ENCODE peak calls at places on chromosomes 3 and 15, in six cellular contexts. X, T, K, R, I and O are unnamed samples.

GRCh38 chr15:49831206-49831965 is 210.5 kb downstream of the DTWD1 start:
- DNase-seq in T (no peak), K (peak; percentile 26), R (no peak), X (peak; percentile 79), I (peak; percentile 95), O (no peak)

GRCh38 chr3:131711114-131711786 is 208.5 kb upstream of the MRPL3 start:
- DNase-seq in R (no peak), X (no peak), T (no peak), I (no peak), K (no peak), O (peak; percentile 57)

GRCh38 chr3:121724130-121724529 is 25.4 kb downstream of the GOLGB1 start:
- DNase-seq in R (no peak), X (no peak), I (no peak), K (no peak), T (no peak), O (no peak)

GRCh38 chr3:124607163-124607562 is 123.1 kb upstream of the UMPS start:
- DNase-seq in T (no peak), K (peak; percentile 46), I (peak; percentile 83), X (peak; percentile 82), R (no peak), O (no peak)

GRCh38 chr3:55951371-55951770 is 464.3 kb upstream of the WNT5A start:
- DNase-seq in K (no peak), T (no peak), R (no peak), X (no peak), I (no peak), O (no peak)

GRCh38 chr15:69321041-69321554 is 22.4 kb downstream of the PAQR5 start:
- DNase-seq in K (no peak), X (no peak), T (no peak), I (peak; percentile 60), R (peak; percentile 63), O (no peak)

GRCh38 chr3:62097121-62097520 is 276.2 kb downstream of the FEZF2 start:
- DNase-seq in X (no peak), K (no peak), I (no peak), T (no peak), R (no peak), O (no peak)

GRCh38 chr15:94367726-94368535 is 136.6 kb downstream of the MCTP2 start:
- DNase-seq in R (no peak), X (no peak), T (no peak), I (no peak), K (no peak), O (no peak)

GRCh38 chr15:70703483-70703882 is 59.9 kb downstream of the UACA start:
- DNase-seq in X (no peak), R (peak; percentile 37), T (no peak), I (no peak), K (no peak), O (peak; percentile 72)

GRCh38 chr3:143814358-143814968 is 33.8 kb downstream of the SLC9A9 start:
- DNase-seq in K (no peak), T (no peak), I (no peak), R (no peak), X (no peak), O (no peak)

GRCh38 chr3:114794894-114795630 is 352.0 kb downstream of the ZBTB20 start:
- DNase-seq in X (no peak), K (no peak), R (no peak), T (no peak), I (no peak), O (no peak)

GRCh38 chr15:46768287-46768686 is 949.0 kb upstream of the SEMA6D start:
- DNase-seq in I (no peak), T (no peak), X (no peak), R (no peak), K (no peak), O (peak; percentile 61)

GRCh38 chr3:123053107-123053506 is 13.7 kb upstream of the PDIA5 start:
- DNase-seq in I (no peak), K (no peak), X (no peak), T (no peak), R (no peak), O (no peak)

GRCh38 chr3:5426094-5426883 is 238.8 kb downstream of the EDEM1 start:
- DNase-seq in K (peak; percentile 45), X (peak; percentile 53), R (peak; percentile 86), I (peak; percentile 22), T (peak; percentile 71), O (peak; percentile 98)

GRCh38 chr3:1294566-1294965 is 201.7 kb downstream of the CNTN6 start:
- DNase-seq in T (no peak), K (no peak), X (no peak), R (no peak), I (no peak), O (no peak)

GRCh38 chr3:122283796-122284445 is 41.1 kb upstream of the CSTA start:
- DNase-seq in R (no peak), T (no peak), I (no peak), K (no peak), X (no peak), O (no peak)

GRCh38 chr15:83977992-83978391 is 257.6 kb upstream of the GOLGA6L4 start:
- DNase-seq in X (peak; percentile 73), K (no peak), I (no peak), R (no peak), T (no peak), O (no peak)

GRCh38 chr3:193095366-193095765 is 145.7 kb upstream of the PLAAT1 start:
- DNase-seq in X (no peak), K (no peak), I (no peak), T (no peak), R (no peak), O (no peak)

GRCh38 chr3:132386259-132386658 is 31.0 kb upstream of the DNAJC13 start:
- DNase-seq in I (no peak), X (no peak), R (no peak), T (no peak), K (no peak), O (no peak)

GRCh38 chr3:63193647-63194046 is 84.5 kb upstream of the SYNPR start:
- DNase-seq in K (peak; percentile 3), I (no peak), X (peak; percentile 9), R (no peak), T (peak; percentile 3), O (no peak)

GRCh38 chr3:53803124-53803815 is 42.9 kb downstream of the CHDH start:
- DNase-seq in T (no peak), R (no peak), I (no peak), X (no peak), K (no peak), O (peak; percentile 55)

GRCh38 chr3:64344721-64345207 is 119.5 kb upstream of the PRICKLE2 start:
- DNase-seq in R (no peak), T (no peak), I (peak; percentile 85), K (no peak), X (peak; percentile 74), O (peak; percentile 92)

GRCh38 chr15:44157679-44158078 is 37.4 kb downstream of the FRMD5 start:
- DNase-seq in T (peak; percentile 96), I (peak; percentile 96), X (peak; percentile 85), R (no peak), K (peak; percentile 94), O (no peak)

GRCh38 chr3:179768080-179768479 is 115.2 kb downstream of the USP13 start:
- DNase-seq in I (peak; percentile 70), T (no peak), K (peak; percentile 43), X (peak; percentile 47), R (peak; percentile 35), O (peak; percentile 82)

GRCh38 chr3:46393554-46394434 is 13.1 kb downstream of the CCR5AS start:
- DNase-seq in R (no peak), X (peak; percentile 30), I (peak; percentile 47), K (no peak), T (no peak), O (peak; percentile 81)

GRCh38 chr3:64272271-64272670 is 47.0 kb upstream of the PRICKLE2 start:
- DNase-seq in R (no peak), I (no peak), K (no peak), X (no peak), T (no peak), O (no peak)

GRCh38 chr3:108153451-108153981 is 62.7 kb upstream of the CD47 start:
- DNase-seq in K (peak; percentile 43), X (peak; percentile 60), T (peak; percentile 62), R (peak; percentile 71), I (peak; percentile 75), O (peak; percentile 84)

GRCh38 chr3:174216948-174217718 is 642.0 kb upstream of the NAALADL2 start:
- DNase-seq in T (no peak), K (no peak), R (no peak), X (no peak), I (no peak), O (no peak)

GRCh38 chr3:186115229-186115996 is 6.5 kb upstream of the ETV5 start:
- DNase-seq in T (no peak), X (no peak), I (no peak), K (no peak), R (no peak), O (no peak)

GRCh38 chr3:71973337-71974030 is 188.5 kb upstream of the PROK2 start:
- DNase-seq in X (peak; percentile 71), K (no peak), I (no peak), R (no peak), T (no peak), O (no peak)

GRCh38 chr3:71977525-71977924 is 192.6 kb upstream of the PROK2 start:
- DNase-seq in X (no peak), R (no peak), K (no peak), T (no peak), I (no peak), O (no peak)

GRCh38 chr3:71975573-71975972 is 190.6 kb upstream of the PROK2 start:
- DNase-seq in K (no peak), I (no peak), R (no peak), T (no peak), X (no peak), O (no peak)

GRCh38 chr3:71968491-71968890 is 183.5 kb upstream of the PROK2 start:
- DNase-seq in I (no peak), T (no peak), X (no peak), R (no peak), K (no peak), O (no peak)

GRCh38 chr3:71972031-71972430 is 187.1 kb upstream of the PROK2 start:
- DNase-seq in X (peak; percentile 92), R (no peak), K (no peak), T (no peak), I (no peak), O (no peak)
- TF ChIP-seq CTCF in X (peak; percentile 65), R (no peak), K (no peak), T (no peak), I (no peak), O (no peak)

GRCh38 chr3:50156991-50157493 is 1.9 kb downstream of the SEMA3F start:
- DNase-seq in R (peak; percentile 85), I (peak; percentile 40), T (no peak), K (peak; percentile 54), X (peak; percentile 65), O (peak; percentile 84)
- H3K4me3 ChIP-seq in R (peak overlapping the region; percentile 50), I (peak overlapping the region; percentile 45), T (no peak overlapping the region), K (peak overlapping the region; percentile 29), X (peak overlapping the region; percentile 69), O (peak overlapping the region; percentile 85)

DNA sequence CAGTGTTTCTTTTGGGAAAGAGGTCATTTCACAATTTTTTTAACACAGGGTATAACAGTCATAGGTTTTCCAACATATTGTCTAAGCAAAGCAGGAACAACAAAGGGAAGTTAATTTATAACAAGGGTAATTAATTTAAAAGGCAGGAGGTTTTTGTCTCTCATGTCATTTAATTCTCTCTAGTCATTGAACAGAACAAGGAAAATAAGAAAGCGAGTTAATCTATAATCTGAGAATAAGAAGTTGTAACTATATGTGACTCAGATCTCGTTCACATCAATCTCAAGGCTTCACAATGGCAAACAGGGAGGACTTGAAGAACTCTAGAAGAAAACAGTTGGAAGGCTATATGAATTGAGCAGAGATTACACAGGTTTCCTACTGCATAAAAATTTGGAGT is 579.8 kb upstream of the CCDC54 start:
- DNase-seq in X (no peak), K (no peak), R (no peak), I (no peak), T (no peak), O (no peak)
- H3K9ac ChIP-seq in X (no peak overlapping the region), K (no peak overlapping the region), R (no peak overlapping the region), I (no peak overlapping the region), T (no peak overlapping the region), O (no peak overlapping the region)

GRCh38 chr3:197926418-197926817 is 23.6 kb upstream of the RPL35A start:
- DNase-seq in X (no peak), K (no peak), R (no peak), I (no peak), T (no peak), O (peak; percentile 83)
- TF ChIP-seq CTCF in X (peak; percentile 2), K (peak; percentile 31), R (no peak), I (no peak), T (peak; percentile 60), O (peak; percentile 77)